ENCODE peak calls at places on chromosomes 7 and 10, in eight cellular contexts. S is psoas muscle, I is neural progenitor cell, J is IMR-90, U is fibroblast of the aortic adventitia, X is PC-3, P is BE2C, F is NB4. H is an unnamed sample.

GRCh38 chr7:82056282-82056681 is 286.4 kb upstream of the HGF start:
- DNase-seq in S (no peak), I (no peak), J (peak; percentile 31), U (peak; percentile 21), X (no peak), P (no peak), F (no peak), H (no peak)

GRCh38 chr10:52353960-52354394 is 39.9 kb downstream of the DKK1 start:
- DNase-seq in S (no peak), I (no peak), J (peak; percentile 73), U (peak; percentile 54), X (peak; percentile 49), P (no peak), F (no peak), H (no peak)

GRCh38 chr10:120455004-120455403 is 2.0 kb upstream of the PLPP4 start:
- DNase-seq in S (no peak), I (no peak), J (no peak), U (no peak), X (no peak), P (no peak), F (no peak), H (no peak)

GRCh38 chr7:26397786-26398435 is 106.2 kb downstream of the SNX10 start:
- DNase-seq in S (peak; percentile 44), I (peak; percentile 78), J (no peak), U (no peak), X (peak; percentile 14), P (peak; percentile 13), F (peak; percentile 84), H (no peak)

GRCh38 chr10:112721080-112721698 is 228.9 kb upstream of the TCF7L2 start:
- DNase-seq in S (no peak), I (peak; percentile 55), J (peak; percentile 53), U (peak; percentile 62), X (peak; percentile 69), P (peak; percentile 16), F (peak; percentile 44), H (peak; percentile 67)

GRCh38 chr10:36385693-36386092 is 739.7 kb upstream of the ANKRD30A start:
- DNase-seq in S (no peak), I (no peak), J (no peak), U (no peak), X (no peak), P (no peak), F (no peak), H (no peak)

GRCh38 chr7:44282601-44283171 is 42.7 kb downstream of the CAMK2B start:
- DNase-seq in S (peak; percentile 14), I (no peak), J (no peak), U (no peak), X (no peak), P (peak; percentile 8), F (no peak), H (no peak)

GRCh38 chr7:130896898-130897514 is 163.0 kb upstream of the KLF14 start:
- DNase-seq in S (peak; percentile 81), I (peak; percentile 85), J (peak; percentile 84), U (peak; percentile 86), X (peak; percentile 71), P (peak; percentile 83), F (peak; percentile 81), H (peak; percentile 94)

GRCh38 chr7:127885843-127886242 is 145.4 kb downstream of the LRRC4 start:
- DNase-seq in S (no peak), I (no peak), J (peak; percentile 78), U (peak; percentile 83), X (no peak), P (peak; percentile 21), F (peak; percentile 19), H (peak; percentile 40)

GRCh38 chr7:130363156-130363847 is 17.0 kb upstream of the CPA1 start:
- DNase-seq in S (peak; percentile 45), I (no peak), J (peak; percentile 99), U (peak; percentile 93), X (peak; percentile 96), P (no peak), F (no peak), H (no peak)

GRCh38 chr7:78178319-78178718 is 379.7 kb downstream of the PHTF2 start:
- DNase-seq in S (no peak), I (no peak), J (peak; percentile 28), U (no peak), X (no peak), P (no peak), F (no peak), H (peak; percentile 20)

GRCh38 chr7:32588657-32589056 is 93.4 kb downstream of the AVL9 start:
- DNase-seq in S (no peak), I (no peak), J (peak; percentile 73), U (peak; percentile 46), X (peak; percentile 28), P (no peak), F (peak; percentile 98), H (no peak)

GRCh38 chr10:12559578-12560178 is 210.3 kb downstream of the CAMK1D start:
- DNase-seq in S (no peak), I (no peak), J (no peak), U (no peak), X (no peak), P (no peak), F (no peak), H (no peak)

GRCh38 chr7:50446542-50446960 is 3.6 kb downstream of the FIGNL1 start:
- DNase-seq in S (no peak), I (no peak), J (peak; percentile 76), U (peak; percentile 48), X (peak; percentile 96), P (no peak), F (no peak), H (no peak)

DNA sequence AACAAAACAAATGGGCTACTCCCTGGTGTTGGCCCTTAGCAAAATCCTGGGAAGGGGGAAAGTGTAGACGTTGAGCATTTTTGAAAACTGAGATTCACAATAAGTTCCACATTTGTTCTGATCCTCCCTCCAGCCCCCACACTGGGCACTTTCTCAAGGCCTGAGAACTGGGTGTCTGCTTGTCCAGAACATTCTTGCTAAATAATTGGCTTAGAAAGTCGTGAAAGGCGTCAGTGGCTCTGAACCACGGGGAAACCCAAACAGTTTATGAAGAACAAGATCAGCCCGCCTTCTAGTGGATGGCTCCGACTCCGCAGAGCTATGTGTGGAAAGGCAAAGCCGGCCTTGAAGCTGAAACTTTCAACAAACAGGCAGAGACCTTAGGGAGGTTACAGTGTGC is 370.1 kb downstream of the PRPF18 start:
- DNase-seq in S (peak; percentile 78), I (no peak), J (peak; percentile 80), U (peak; percentile 93), X (no peak), P (no peak), F (no peak), H (no peak)
- TF ChIP-seq CTCF in S (peak; percentile 13), I (no peak), J (peak; percentile 51), U (peak; percentile 78), X (no peak), P (no peak), F (no peak), H (no peak)

GRCh38 chr10:23157691-23158369 is 34.3 kb upstream of the PTF1A start:
- DNase-seq in S (no peak), I (peak; percentile 74), J (peak; percentile 39), U (peak; percentile 43), X (peak; percentile 39), P (peak; percentile 53), F (peak; percentile 48), H (peak; percentile 83)
- TF ChIP-seq CTCF in S (no peak), I (no peak), J (peak; percentile 29), U (peak; percentile 42), X (no peak), P (peak; percentile 38), F (peak; percentile 31), H (no peak)

GRCh38 chr7:105268056-105268455 is 120.7 kb downstream of the SRPK2 start:
- DNase-seq in S (no peak), I (no peak), J (peak; percentile 87), U (peak; percentile 69), X (peak; percentile 84), P (no peak), F (peak; percentile 37), H (no peak)
- TF ChIP-seq CTCF in S (peak; percentile 15), I (no peak), J (no peak), U (peak; percentile 10), X (no peak), P (no peak), F (no peak), H (no peak)

DNA sequence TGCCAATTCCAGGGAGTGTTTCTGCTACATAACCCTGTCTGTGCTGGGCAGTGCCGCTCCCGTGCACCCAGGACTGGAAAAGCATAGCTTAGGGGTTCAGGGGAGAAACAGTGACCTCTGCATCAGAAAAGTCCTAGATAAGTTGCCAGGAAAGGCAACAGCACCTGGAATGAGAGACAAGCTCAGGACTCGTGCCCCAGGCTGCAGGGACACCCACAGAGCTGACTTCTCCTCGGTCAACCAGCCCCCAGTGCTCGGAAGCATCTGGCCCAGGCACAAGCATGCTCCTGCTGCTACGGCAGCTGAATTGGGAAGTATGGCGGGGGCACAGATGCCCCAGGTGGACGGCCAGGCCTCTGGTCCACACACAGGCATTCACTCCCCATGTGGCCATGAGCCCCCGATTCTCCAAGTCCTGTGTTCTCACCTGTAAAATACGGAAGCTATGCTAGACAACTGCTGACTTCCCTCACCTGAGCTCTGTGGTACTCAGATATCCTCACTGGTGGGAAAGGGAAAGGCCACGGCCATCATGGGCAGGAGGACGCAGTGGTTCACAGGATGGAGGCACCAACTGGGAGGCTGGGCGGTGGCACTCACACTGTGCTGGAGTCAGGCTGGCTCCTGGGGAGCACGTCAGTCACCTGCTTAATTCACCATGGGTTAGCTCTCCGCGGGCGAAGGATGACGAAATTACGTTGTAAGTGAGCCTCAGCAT is 220.5 kb downstream of the PTPRN2 start:
- DNase-seq in S (no peak), I (no peak), J (no peak), U (no peak), X (no peak), P (no peak), F (no peak), H (no peak)
- TF ChIP-seq CTCF in S (no peak), I (no peak), J (no peak), U (no peak), X (no peak), P (no peak), F (no peak), H (no peak)

GRCh38 chr10:37495415-37495814 is 362.0 kb downstream of the ZNF248 start:
- DNase-seq in S (no peak), I (peak; percentile 9), J (no peak), U (no peak), X (peak; percentile 94), P (no peak), F (peak; percentile 81), H (peak; percentile 21)
- TF ChIP-seq CTCF in S (peak; percentile 28), I (peak; percentile 48), J (no peak), U (no peak), X (peak; percentile 98), P (peak; percentile 3), F (no peak), H (peak; percentile 39)

GRCh38 chr10:83373659-83374058 is 765.6 kb upstream of the GHITM start:
- DNase-seq in S (no peak), I (peak; percentile 50), J (no peak), U (no peak), X (no peak), P (peak; percentile 52), F (peak; percentile 83), H (peak; percentile 15)
- TF ChIP-seq CTCF in S (no peak), I (peak; percentile 61), J (peak; percentile 2), U (no peak), X (peak; percentile 19), P (peak; percentile 70), F (peak; percentile 73), H (peak; percentile 42)